ENCODE peak calls at places on chromosomes 3 and 15, in six cellular contexts. I is K562; A is endodermal cell; R is CD8-positive, alpha-beta memory T cell; H is A673; P is A549. C is an unnamed sample.

GRCh38 chr3:133547432-133548041 is 25.9 kb upstream of the CDV3 start:
- DNase-seq in I (no peak), A (peak; percentile 57), R (no peak), H (no peak), P (peak; percentile 53), C (no peak)

GRCh38 chr3:16670191-16670590 is 65.0 kb upstream of the DAZL start:
- DNase-seq in I (no peak), A (no peak), R (no peak), H (no peak), P (no peak), C (no peak)

GRCh38 chr3:55795736-55796135 is 308.6 kb upstream of the WNT5A start:
- DNase-seq in I (no peak), A (no peak), R (no peak), H (no peak), P (peak; percentile 9), C (no peak)

GRCh38 chr15:69823223-69823907 is 274.4 kb downstream of the TLE3 start:
- DNase-seq in I (peak; percentile 35), A (no peak), R (no peak), H (no peak), P (peak; percentile 52), C (peak; percentile 49)

GRCh38 chr3:22691407-22691806 is 511.7 kb upstream of the UBE2E2 start:
- DNase-seq in I (no peak), A (no peak), R (no peak), H (no peak), P (no peak), C (no peak)

GRCh38 chr15:65631503-65631902 is 9.8 kb downstream of the SLC24A1 start:
- DNase-seq in I (no peak), A (no peak), R (no peak), H (no peak), P (no peak), C (no peak)

GRCh38 chr3:9415485-9416138 is 18.2 kb downstream of the SETD5 start:
- DNase-seq in I (no peak), A (no peak), R (no peak), H (no peak), P (no peak), C (no peak)

GRCh38 chr3:39379778-39380155 is 3.4 kb upstream of the SLC25A38 start:
- DNase-seq in I (no peak), A (no peak), R (no peak), H (no peak), P (no peak), C (no peak)

GRCh38 chr15:63905131-63905530 is 71.4 kb upstream of the HERC1 start:
- DNase-seq in I (no peak), A (no peak), R (no peak), H (no peak), P (no peak), C (no peak)

GRCh38 chr3:12253521-12253920 is 35.3 kb upstream of the PPARG start:
- DNase-seq in I (peak; percentile 3), A (no peak), R (no peak), H (peak; percentile 2), P (no peak), C (no peak)

GRCh38 chr3:130539005-130539404 is 22.0 kb downstream of the COL6A6 start:
- DNase-seq in I (peak; percentile 71), A (peak; percentile 88), R (no peak), H (peak; percentile 81), P (peak; percentile 41), C (peak; percentile 71)

GRCh38 chr3:50324351-50325144 is 2.0 kb upstream of the HYAL2 start:
- DNase-seq in I (peak; percentile 86), A (peak; percentile 98), R (peak; percentile 51), H (peak; percentile 65), P (peak; percentile 73), C (peak; percentile 87)

GRCh38 chr15:58442122-58442521 is 10.3 kb downstream of the LIPC start:
- DNase-seq in I (no peak), A (no peak), R (no peak), H (no peak), P (peak; percentile 48), C (no peak)
- H3K4me1 ChIP-seq in I (peaks cover 9% of the 10 kb centered on the region), A (peaks cover 22% of the 10 kb centered on the region), R (no peaks in the 10 kb centered on the region), H (no peaks in the 10 kb centered on the region), P (peaks cover 69% of the 10 kb centered on the region), C (no peaks in the 10 kb centered on the region)

DNA sequence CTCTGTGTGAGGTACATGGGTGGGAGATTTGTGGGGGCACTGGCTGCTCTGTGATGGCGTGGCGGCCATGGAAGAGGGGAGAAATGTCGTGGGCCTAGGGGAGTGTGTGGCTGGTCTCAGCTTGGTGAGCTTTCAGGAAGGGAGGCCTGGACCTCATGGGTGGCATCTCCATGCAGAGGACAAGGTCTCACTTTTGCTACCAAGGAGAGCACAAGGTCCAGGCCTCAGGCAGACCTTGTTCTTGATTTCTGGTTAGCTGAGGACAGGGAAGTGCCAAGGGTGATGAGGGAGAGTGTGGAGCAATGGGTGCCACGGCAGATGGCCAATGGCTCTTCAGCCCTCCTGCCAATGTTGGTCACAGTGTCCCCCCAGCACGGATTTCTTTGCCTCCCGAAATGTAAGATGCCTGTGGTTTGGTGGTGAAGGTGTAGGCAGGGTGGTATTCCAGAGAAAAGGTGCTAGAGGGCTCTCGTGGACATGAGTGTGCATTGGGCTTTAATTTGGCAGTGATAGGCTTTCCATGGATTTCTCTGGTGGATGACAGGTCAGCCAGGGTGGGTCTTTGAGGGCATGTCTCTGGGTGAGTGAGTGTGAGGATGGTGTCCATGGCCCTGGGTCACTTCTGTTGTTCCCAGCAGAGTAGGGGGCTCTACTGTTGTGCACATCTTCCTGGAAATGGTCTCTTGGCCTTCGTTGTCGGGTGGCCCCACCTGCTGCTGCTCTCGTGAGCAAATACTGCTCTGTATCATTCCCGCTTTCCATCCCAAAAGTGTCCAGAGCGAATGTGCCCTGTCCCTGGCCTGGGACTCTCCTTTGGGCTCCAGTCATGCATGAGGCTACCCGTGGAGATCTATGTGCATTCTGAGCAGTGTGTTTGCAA is 108.0 kb downstream of the SNRPN start:
- DNase-seq in I (no peak), A (peak; percentile 28), R (no peak), H (no peak), P (no peak), C (no peak)
- H3K9me3 ChIP-seq in I (peaks cover 2% of the 10 kb centered on the region), A (peaks cover 100% of the 10 kb centered on the region), R (peaks cover 100% of the 10 kb centered on the region), H (peaks cover 96% of the 10 kb centered on the region), P (peaks cover 71% of the 10 kb centered on the region), C (peaks cover 2% of the 10 kb centered on the region)

GRCh38 chr15:94272251-94272898 is 41.0 kb downstream of the MCTP2 start:
- DNase-seq in I (no peak), A (no peak), R (peak; percentile 1), H (no peak), P (no peak), C (no peak)
- H3K4me1 ChIP-seq in I (no peaks in the 10 kb centered on the region), A (no peaks in the 10 kb centered on the region), R (peaks cover 29% of the 10 kb centered on the region), H (no peaks in the 10 kb centered on the region), P (no peaks in the 10 kb centered on the region), C (no peaks in the 10 kb centered on the region)

DNA sequence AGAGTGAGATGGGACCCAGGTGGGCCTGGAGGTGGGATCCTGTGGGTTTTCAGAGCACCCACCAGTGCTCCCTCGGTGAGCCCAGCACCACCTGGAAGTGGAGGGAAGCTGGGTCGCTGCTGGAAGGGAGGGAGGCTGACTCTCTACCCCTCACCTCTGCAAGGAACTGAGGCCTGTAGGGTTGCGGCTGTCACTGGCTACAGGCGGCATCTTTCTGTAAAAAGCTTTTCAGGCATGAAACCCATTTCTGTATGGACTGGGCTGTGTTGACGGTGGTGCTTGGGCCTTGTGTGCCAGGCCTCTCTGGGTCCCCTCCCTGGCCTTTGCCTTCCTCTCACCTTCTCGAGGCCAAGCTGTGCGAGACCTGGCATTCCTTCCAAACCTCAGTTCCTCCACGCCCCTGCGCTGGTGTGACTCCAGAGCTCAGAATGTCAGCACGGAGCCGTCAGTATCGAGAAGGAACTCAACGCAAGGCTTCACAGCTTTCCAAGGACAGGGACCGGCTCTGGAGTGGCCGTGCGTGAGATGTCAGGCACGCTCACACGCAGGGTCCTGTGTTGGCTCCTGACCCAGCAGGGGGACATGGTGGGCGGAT is 16.6 kb downstream of the ABTB1 start:
- DNase-seq in I (no peak), A (peak; percentile 54), R (no peak), H (no peak), P (no peak), C (no peak)
- H3K9me3 ChIP-seq in I (no peaks in the 10 kb centered on the region), A (no peaks in the 10 kb centered on the region), R (no peaks in the 10 kb centered on the region), H (no peaks in the 10 kb centered on the region), P (no peaks in the 10 kb centered on the region), C (no peaks in the 10 kb centered on the region)

DNA sequence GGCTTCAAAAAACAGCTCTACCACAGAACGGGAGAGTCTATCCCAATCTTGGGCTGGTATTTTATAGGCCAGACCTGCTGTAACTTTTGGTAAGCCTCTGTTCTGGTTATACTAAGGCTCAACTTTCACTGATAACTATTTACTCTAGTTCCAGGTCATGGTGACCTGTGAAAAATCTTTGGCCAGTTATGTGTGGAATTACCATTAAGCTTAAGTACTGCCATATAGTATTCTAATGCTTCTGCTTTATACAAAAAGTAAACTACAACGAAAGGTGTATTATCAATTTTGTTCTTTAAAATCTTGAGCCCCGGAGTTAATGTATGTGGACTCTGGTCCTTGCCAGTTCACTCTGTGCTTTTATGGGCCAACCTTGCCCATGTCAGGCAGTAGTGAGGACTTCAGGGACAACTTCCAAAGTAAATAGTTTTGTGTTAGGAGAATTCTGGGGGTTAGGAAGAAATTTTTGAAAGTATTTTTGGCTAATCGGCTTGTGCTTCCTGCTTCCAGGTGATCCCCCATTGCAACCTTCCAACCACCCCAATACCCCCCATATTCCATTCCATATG is 6.4 kb downstream of the SIAH2 start:
- DNase-seq in I (no peak), A (peak; percentile 5), R (no peak), H (no peak), P (no peak), C (no peak)
- H3K4me1 ChIP-seq in I (peaks cover 5% of the 10 kb centered on the region), A (peaks cover 9% of the 10 kb centered on the region), R (peaks cover 46% of the 10 kb centered on the region), H (peaks cover 47% of the 10 kb centered on the region), P (peaks cover 23% of the 10 kb centered on the region), C (peaks cover 12% of the 10 kb centered on the region)

DNA sequence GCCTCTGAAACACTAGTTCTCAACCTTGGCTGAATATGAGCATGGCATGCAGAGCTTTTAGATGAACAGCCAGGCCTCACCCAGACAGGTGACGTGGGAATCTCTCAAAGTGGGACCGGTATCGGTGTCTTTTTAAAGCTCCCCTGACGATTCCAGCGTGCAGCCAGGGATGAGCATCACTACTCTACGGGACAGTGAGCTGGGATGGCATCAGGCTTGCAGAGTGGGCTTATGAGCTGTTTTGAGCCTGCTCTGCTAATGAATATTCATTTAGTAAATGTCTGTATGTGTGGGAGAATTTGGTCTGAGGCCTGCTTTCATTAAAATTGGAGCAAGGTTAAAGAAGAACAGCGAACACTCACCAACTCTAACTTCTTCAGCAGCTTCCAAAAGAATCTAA is 79.7 kb upstream of the PRICKLE2 start:
- DNase-seq in I (no peak), A (no peak), R (no peak), H (no peak), P (no peak), C (no peak)
- H3K9me3 ChIP-seq in I (no peaks in the 10 kb centered on the region), A (no peaks in the 10 kb centered on the region), R (no peaks in the 10 kb centered on the region), H (no peaks in the 10 kb centered on the region), P (no peaks in the 10 kb centered on the region), C (no peaks in the 10 kb centered on the region)

GRCh38 chr3:182941719-182942118 is 38.6 kb downstream of the DCUN1D1 start:
- DNase-seq in I (no peak), A (no peak), R (no peak), H (no peak), P (no peak), C (no peak)
- H3K4me1 ChIP-seq in I (no peaks in the 10 kb centered on the region), A (peaks cover 12% of the 10 kb centered on the region), R (peaks cover 6% of the 10 kb centered on the region), H (peaks cover 11% of the 10 kb centered on the region), P (no peaks in the 10 kb centered on the region), C (peaks cover 33% of the 10 kb centered on the region)